ENCODE peak calls at places on chromosomes 16 and 17, in six cellular contexts. D, J, I, M, Y and N are unnamed samples. For H3K9me3, the result is how much of the 10 kb centered on the place peaks cover.

GRCh38 chr16:30457256-30457655 is 11.6 kb upstream of the SEPHS2 start:
- DNase-seq in D (no peak), J (no peak), I (no peak), M (no peak), Y (no peak), N (no peak)

GRCh38 chr17:35241520-35241919 is 1.4 kb upstream of the SLFN5 start:
- DNase-seq in D (no peak), J (no peak), I (no peak), M (no peak), Y (no peak), N (peak)

GRCh38 chr16:78227855-78228254 is 128.4 kb downstream of the WWOX start:
- DNase-seq in D (no peak), J (no peak), I (no peak), M (no peak), Y (no peak), N (no peak)

GRCh38 chr17:20228410-20228809 is 219.3 kb downstream of the SPECC1 start:
- DNase-seq in D (no peak), J (no peak), I (no peak), M (no peak), Y (no peak), N (no peak)

GRCh38 chr17:31581491-31581890 is 190.0 kb downstream of the RAB11FIP4 start:
- DNase-seq in D (peak), J (no peak), I (peak), M (no peak), Y (no peak), N (no peak)

GRCh38 chr17:82871056-82871775 is 31.4 kb upstream of the ZNF750 start:
- DNase-seq in D (no peak), J (no peak), I (no peak), M (no peak), Y (no peak), N (no peak)

GRCh38 chr16:6684076-6684673 is 648.5 kb upstream of the RBFOX1 start:
- DNase-seq in D (no peak), J (no peak), I (no peak), M (peak), Y (no peak), N (no peak)

GRCh38 chr16:1656808-1657617 is 21.1 kb upstream of the JPT2 start:
- DNase-seq in D (no peak), J (no peak), I (no peak), M (no peak), Y (no peak), N (no peak)

GRCh38 chr17:22506231-22506630 is 813.9 kb downstream of the KCNJ18 start:
- DNase-seq in D (no peak), J (no peak), I (no peak), M (no peak), Y (no peak), N (no peak)
- H3K9me3 ChIP-seq in D (under half), J (under half), I (under half), M (under half), Y (under half), N (under half)

DNA sequence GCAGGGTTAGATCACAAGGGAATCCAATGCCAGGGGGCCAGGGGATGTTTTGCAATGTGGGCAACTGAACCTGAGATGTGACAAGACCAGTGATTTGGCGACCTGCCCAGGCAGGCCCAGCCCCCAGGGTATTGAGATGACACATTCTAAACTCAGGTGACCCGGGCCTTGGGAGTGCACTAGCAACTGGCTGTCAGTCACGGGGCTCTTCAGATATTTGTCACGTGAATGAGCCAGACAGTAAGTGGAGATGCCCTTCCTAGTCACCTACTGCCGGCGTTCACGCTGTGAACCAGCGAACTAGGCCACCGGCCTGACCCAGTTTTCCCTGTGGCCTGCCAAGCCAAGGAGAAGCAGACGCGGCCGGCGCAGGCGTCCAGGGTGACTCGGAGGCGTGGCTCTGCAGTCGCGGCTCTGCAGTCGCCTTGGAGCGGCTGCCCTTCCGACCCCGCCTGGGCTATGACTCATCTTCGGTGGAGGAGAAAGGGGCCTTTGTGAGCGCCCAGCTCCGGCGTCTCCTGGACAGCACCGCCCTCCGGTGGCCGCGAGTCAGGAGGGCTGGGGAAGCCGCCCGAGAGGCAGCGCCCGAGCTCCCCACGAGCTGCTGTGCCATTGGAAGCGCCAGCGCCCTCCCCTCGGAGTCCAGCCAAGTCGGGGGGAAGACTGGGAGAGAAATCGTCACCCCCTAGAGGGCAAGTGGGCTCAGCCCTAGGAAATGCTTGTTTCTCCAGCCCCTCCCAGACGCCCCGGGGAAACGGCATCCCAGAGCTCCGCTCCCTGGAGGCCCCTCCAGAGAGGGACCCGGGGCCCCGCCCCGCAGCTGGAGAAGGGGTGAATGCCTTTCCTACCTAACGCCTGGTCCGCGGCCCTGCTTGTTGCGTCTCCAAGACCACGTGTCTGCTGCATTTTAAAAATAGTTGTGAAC is 38.8 kb downstream of the WSB1 start:
- DNase-seq in D (peak), J (peak), I (peak), M (peak), Y (peak), N (peak)
- TF ChIP-seq POLR2A in D (peak), J (peak), I (peak), M (peak), Y (peak), N (peak)

GRCh38 chr17:42180411-42180921 is 476 bp downstream of the KCNH4 start:
- DNase-seq in D (no peak), J (peak), I (no peak), M (no peak), Y (no peak), N (no peak)

GRCh38 chr17:42181851-42182207 is 887 bp upstream of the KCNH4 start:
- DNase-seq in D (no peak), J (no peak), I (no peak), M (no peak), Y (no peak), N (no peak)

GRCh38 chr17:42179335-42179734 is 1.6 kb downstream of the KCNH4 start:
- DNase-seq in D (no peak), J (no peak), I (no peak), M (no peak), Y (no peak), N (no peak)

GRCh38 chr17:42179911-42180410 is 981 bp downstream of the KCNH4 start:
- DNase-seq in D (peak), J (peak), I (no peak), M (peak), Y (no peak), N (no peak)

GRCh38 chr17:42180922-42181850 is at the start of gene KCNH4:
- DNase-seq in D (peak), J (peak), I (peak), M (peak), Y (peak), N (peak)
- H3K9me3 ChIP-seq in D (under half), J (under half), I (under half), M (under half), Y (under half), N (under half)

DNA sequence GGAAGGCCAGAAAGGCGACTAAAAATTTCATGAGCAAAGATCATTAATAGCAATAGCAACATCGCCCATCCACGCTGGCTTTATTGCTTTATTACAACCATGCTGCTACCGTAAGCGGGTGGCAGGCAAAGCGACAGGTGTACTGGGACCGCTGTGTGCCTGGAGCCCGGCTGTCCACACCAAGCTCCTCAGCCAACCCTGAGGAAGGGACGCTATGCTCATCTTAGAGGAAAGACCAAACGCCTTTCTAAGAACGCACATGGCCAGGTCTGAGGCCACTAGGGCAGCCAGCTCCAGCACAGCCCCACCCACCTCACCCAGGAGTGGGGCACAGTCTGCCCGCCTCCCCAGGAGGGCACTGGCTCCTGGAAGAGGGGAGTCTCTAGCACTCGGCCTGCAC is 28.0 kb downstream of the PEMT start:
- DNase-seq in D (no peak), J (no peak), I (no peak), M (no peak), Y (no peak), N (no peak)
- TF ChIP-seq POLR2A in D (no peak), J (no peak), I (no peak), M (no peak), Y (no peak), N (no peak)

DNA sequence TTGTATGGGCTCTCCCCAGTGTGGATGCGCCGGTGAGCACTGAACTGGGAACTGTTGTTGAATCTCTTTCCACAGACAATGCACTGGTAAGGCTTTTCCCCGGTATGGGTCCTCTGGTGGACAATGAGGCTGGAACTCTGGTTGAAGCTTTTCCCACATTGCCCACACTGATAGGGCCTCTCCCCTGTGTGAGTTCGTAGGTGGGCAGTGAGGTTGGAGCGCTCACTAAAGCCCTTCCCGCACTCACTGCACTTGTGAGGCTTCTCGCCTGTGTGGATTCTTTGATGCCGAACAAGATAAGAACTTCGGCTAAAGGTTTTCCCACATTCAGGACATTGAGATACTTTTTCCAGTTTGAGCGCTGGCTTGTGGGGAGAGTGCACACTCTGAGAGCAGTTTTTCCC is 17.8 kb downstream of the ZSCAN32 start:
- DNase-seq in D (no peak), J (no peak), I (no peak), M (peak), Y (no peak), N (no peak)
- H3K9me3 ChIP-seq in D (half or more), J (half or more), I (half or more), M (half or more), Y (under half), N (under half)

GRCh38 chr17:75827291-75828050 is 16.7 kb downstream of the UNC13D start:
- DNase-seq in D (peak), J (peak), I (peak), M (peak), Y (no peak), N (peak)
- TF ChIP-seq POLR2A in D (no peak), J (no peak), I (no peak), M (no peak), Y (no peak), N (no peak)

GRCh38 chr16:65618335-65618734 is 496.5 kb upstream of the CDH11 start:
- DNase-seq in D (no peak), J (no peak), I (no peak), M (no peak), Y (no peak), N (no peak)
- H3K9me3 ChIP-seq in D (under half), J (under half), I (under half), M (under half), Y (under half), N (under half)

DNA sequence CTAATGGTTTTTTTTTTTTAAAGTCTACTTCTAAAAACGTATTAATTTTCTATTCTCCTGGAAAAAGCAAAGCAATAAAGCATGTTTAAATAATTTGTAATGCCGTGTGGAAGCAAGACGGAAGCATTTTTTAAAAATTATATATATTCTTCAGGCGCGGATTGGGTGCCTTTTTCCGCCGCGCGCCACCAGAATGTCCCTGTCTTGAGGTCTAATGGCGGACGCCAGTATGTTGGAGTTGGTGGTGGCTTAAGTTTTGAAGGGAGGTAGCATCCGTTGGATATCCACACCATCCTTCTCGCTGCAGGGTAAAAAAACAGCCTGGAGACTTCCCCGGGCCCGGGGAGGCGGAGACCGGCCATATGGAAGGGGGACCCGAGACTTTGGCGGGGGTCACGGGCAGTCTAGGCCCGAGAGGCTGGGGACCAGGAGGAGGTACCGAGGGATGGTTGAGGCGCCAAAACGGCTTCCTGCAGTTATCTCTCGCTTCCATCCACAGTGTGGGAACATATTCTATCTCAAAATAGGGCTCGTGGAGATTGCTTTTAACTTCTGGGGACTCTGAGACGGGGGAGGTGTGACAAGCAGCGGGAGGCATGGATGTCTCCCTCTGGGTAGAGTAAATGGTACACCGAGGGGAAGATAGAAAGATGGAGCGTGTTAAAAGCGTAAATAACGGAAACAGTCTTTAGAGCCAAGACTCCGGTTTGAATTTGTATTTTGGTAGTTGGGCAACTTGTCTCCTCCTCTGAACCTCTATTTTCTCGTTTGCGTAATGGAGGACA is at the start of gene SF3B3:
- DNase-seq in D (peak), J (peak), I (peak), M (peak), Y (no peak), N (peak)
- TF ChIP-seq POLR2A in D (peak), J (peak), I (no peak), M (peak), Y (peak), N (peak)

DNA sequence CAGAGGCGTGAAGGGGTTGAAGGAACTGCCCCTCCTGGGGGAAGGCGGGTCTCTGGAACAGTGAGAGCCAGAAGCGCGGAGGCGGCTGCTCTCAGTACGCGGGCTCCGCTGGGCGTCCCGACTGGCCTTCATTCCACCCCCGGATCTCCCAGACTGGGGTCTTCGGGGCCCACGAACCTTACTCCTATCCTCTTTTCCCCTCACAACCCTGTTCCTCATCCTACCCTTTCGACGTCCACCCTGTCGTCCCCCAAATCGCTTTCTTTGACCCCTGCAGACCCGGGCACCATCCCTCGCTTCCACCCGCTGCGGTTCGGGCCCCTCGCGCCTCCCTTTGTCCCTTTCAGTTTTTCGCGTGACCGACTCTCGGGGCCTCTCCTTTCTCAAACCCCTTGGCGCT is 2114.6 kb downstream of the TP53TG3F start:
- DNase-seq in D (no peak), J (no peak), I (no peak), M (no peak), Y (no peak), N (no peak)
- H3K9me3 ChIP-seq in D (under half), J (under half), I (under half), M (under half), Y (under half), N (under half)